ENCODE peak calls at places on chromosomes 16 and 17, in six cellular contexts. T is B cell; U is RWPE1; N is activated CD8-positive, alpha-beta memory T cell treated with anti-CD3 and anti-CD28 coated beads for 24 hours; H is stimulated activated naive CD4-positive, alpha-beta T cell; Z is neural crest cell. R is an unnamed sample.

GRCh38 chr16:9049241-9049640 is 42.2 kb upstream of the HAPSTR1 start:
- DNase-seq in N (no peak), H (no peak), U (no peak), T (no peak), Z (no peak), R (no peak)

GRCh38 chr16:17109413-17109812 is 361.3 kb downstream of the XYLT1 start:
- DNase-seq in T (no peak), N (no peak), H (no peak), Z (no peak), U (no peak), R (no peak)

GRCh38 chr16:70388281-70388680 is 41.6 kb downstream of the DDX19A start:
- DNase-seq in Z (no peak), N (no peak), U (no peak), H (no peak), T (no peak), R (no peak)

GRCh38 chr17:41530062-41531048 is 2.2 kb upstream of the KRT19 start:
- DNase-seq in T (no peak), N (no peak), H (no peak), U (peak; percentile 51), Z (no peak), R (peak; percentile 92)

GRCh38 chr16:56673916-56674315 is 4.3 kb downstream of the MT1H start:
- DNase-seq in H (peak; percentile 23), U (no peak), Z (no peak), T (no peak), N (no peak), R (no peak)

GRCh38 chr17:43935926-43936261 is 6.4 kb downstream of the PPY start:
- DNase-seq in Z (no peak), N (no peak), U (no peak), H (no peak), T (no peak), R (no peak)

GRCh38 chr17:57273471-57273870 is 17.1 kb downstream of the MSI2 start:
- DNase-seq in H (no peak), T (no peak), Z (no peak), N (no peak), U (no peak), R (no peak)

GRCh38 chr17:12085076-12085949 is 64.6 kb downstream of the MAP2K4 start:
- DNase-seq in Z (no peak), N (no peak), U (no peak), H (no peak), T (no peak), R (no peak)

GRCh38 chr17:43018008-43018853 is 4.0 kb downstream of the VAT1 start:
- DNase-seq in U (no peak), N (no peak), T (no peak), Z (peak; percentile 40), H (peak; percentile 15), R (peak; percentile 25)

GRCh38 chr16:11781773-11782172 is 15.3 kb downstream of the ZC3H7A start:
- DNase-seq in H (no peak), N (no peak), U (peak; percentile 70), Z (no peak), T (no peak), R (no peak)